ENCODE peak calls at places on chromosomes 6 and 20, in seven cellular contexts. P, H, Q, K, W, N and U are unnamed samples.

GRCh38 chr6:43436577-43437282 is 9.4 kb downstream of the ABCC10 start:
- DNase-seq in P (peak), H (peak), Q (peak), K (no peak), W (peak), N (peak), U (no peak)

GRCh38 chr20:25007491-25008305 is 15.1 kb upstream of the APMAP start:
- DNase-seq in P (no peak), H (no peak), Q (no peak), K (no peak), W (no peak), N (no peak), U (no peak)

GRCh38 chr6:114164206-114164605 is 178.6 kb downstream of the HS3ST5 start:
- DNase-seq in P (no peak), H (no peak), Q (no peak), K (no peak), W (no peak), N (no peak), U (no peak)

GRCh38 chr6:149213829-149214228 is 103.7 kb upstream of the TAB2 start:
- DNase-seq in P (peak), H (no peak), Q (peak), K (no peak), W (peak), N (no peak), U (no peak)

GRCh38 chr20:10856237-10856636 is 182.4 kb upstream of the JAG1 start:
- DNase-seq in P (no peak), H (peak), Q (peak), K (no peak), W (no peak), N (no peak), U (no peak)

GRCh38 chr20:23309781-23310180 is 40.8 kb upstream of the NXT1 start:
- DNase-seq in P (no peak), H (no peak), Q (no peak), K (no peak), W (no peak), N (no peak), U (no peak)

GRCh38 chr6:149859368-149859767 is 4.8 kb downstream of the LRP11 start:
- DNase-seq in P (peak), H (no peak), Q (peak), K (no peak), W (peak), N (no peak), U (no peak)

GRCh38 chr6:7238526-7238899 is 74.5 kb downstream of the SSR1 start:
- DNase-seq in P (no peak), H (no peak), Q (no peak), K (no peak), W (no peak), N (no peak), U (no peak)

GRCh38 chr20:53959849-53960585 is 110.4 kb downstream of the BCAS1 start:
- DNase-seq in P (no peak), H (peak), Q (no peak), K (no peak), W (peak), N (no peak), U (no peak)

GRCh38 chr20:10557685-10558084 is 116.1 kb downstream of the JAG1 start:
- DNase-seq in P (no peak), H (no peak), Q (peak), K (peak), W (no peak), N (no peak), U (peak)

GRCh38 chr6:28758046-28758817 is 165.6 kb downstream of the TRIM27 start:
- DNase-seq in P (peak), H (no peak), Q (peak), K (no peak), W (peak), N (peak), U (no peak)

GRCh38 chr6:106184629-106185028 is 98.5 kb downstream of the PRDM1 start:
- DNase-seq in P (peak), H (no peak), Q (peak), K (no peak), W (peak), N (no peak), U (no peak)